ENCODE peak calls at places on chromosomes 4 and X, in six cellular contexts. X is cardiac fibroblast, G is AG04450, D is transverse colon, A is heart right ventricle, U is mucosa of descending colon. Q is an unnamed sample.

GRCh38 chr4:110637408-110638131 is 14.7 kb upstream of the PITX2 start:
- DNase-seq in X (no peak), G (no peak), D (no peak), A (no peak), U (no peak), Q (no peak)

GRCh38 chr4:142690764-142691163 is 155.3 kb downstream of the INPP4B start:
- DNase-seq in X (no peak), G (no peak), D (no peak), A (no peak), U (no peak), Q (no peak)

GRCh38 chr4:186010821-186011220 is 58.1 kb upstream of the TLR3 start:
- DNase-seq in X (no peak), G (no peak), D (no peak), A (no peak), U (no peak), Q (no peak)

GRCh38 chr4:73439991-73440390 is 4.0 kb downstream of the AFP start:
- DNase-seq in X (no peak), G (no peak), D (no peak), A (no peak), U (no peak), Q (no peak)

GRCh38 chrX:48458711-48459110 is 11.3 kb downstream of the SLC38A5 start:
- DNase-seq in X (no peak), G (no peak), D (no peak), A (peak; percentile 45), U (no peak), Q (peak; percentile 6)

GRCh38 chr4:54659213-54660144 is 1.7 kb downstream of the KIT start:
- DNase-seq in X (peak; percentile 18), G (no peak), D (no peak), A (no peak), U (no peak), Q (no peak)

GRCh38 chr4:156949373-156949814 is 22.2 kb downstream of the PDGFC start:
- DNase-seq in X (peak; percentile 84), G (no peak), D (no peak), A (no peak), U (no peak), Q (no peak)

GRCh38 chr4:76996445-76996844 is 46.9 kb downstream of the SEPTIN11 start:
- DNase-seq in X (no peak), G (no peak), D (no peak), A (no peak), U (no peak), Q (no peak)

GRCh38 chr4:73730292-73730691 is 10.1 kb upstream of the CXCL8 start:
- DNase-seq in X (no peak), G (no peak), D (no peak), A (no peak), U (no peak), Q (peak; percentile 70)

GRCh38 chrX:1587161-1587560 is 4.2 kb upstream of the AKAP17A start:
- DNase-seq in X (no peak), G (no peak), D (no peak), A (no peak), U (no peak), Q (no peak)

GRCh38 chr4:6945052-6945409 is 35.4 kb downstream of the TBC1D14 start:
- DNase-seq in X (no peak), G (no peak), D (no peak), A (no peak), U (no peak), Q (no peak)

GRCh38 chr4:70299643-70300042 is 35.1 kb upstream of the CABS1 start:
- DNase-seq in X (no peak), G (no peak), D (no peak), A (no peak), U (no peak), Q (no peak)

GRCh38 chr4:169615467-169616106 is 3.2 kb upstream of the NEK1 start:
- DNase-seq in X (no peak), G (no peak), D (no peak), A (no peak), U (no peak), Q (no peak)

GRCh38 chrX:125288343-125288742 is 31.3 kb upstream of the TEX13C start:
- DNase-seq in X (no peak), G (no peak), D (no peak), A (no peak), U (no peak), Q (no peak)

GRCh38 chr4:57504139-57504538 is 394.0 kb upstream of the IGFBP7 start:
- DNase-seq in X (no peak), G (no peak), D (no peak), A (no peak), U (no peak), Q (peak; percentile 89)

GRCh38 chr4:76830612-76831474 is 67.1 kb downstream of the SOWAHB start:
- DNase-seq in X (peak; percentile 88), G (peak; percentile 59), D (peak; percentile 79), A (no peak), U (peak; percentile 87), Q (peak; percentile 18)

DNA sequence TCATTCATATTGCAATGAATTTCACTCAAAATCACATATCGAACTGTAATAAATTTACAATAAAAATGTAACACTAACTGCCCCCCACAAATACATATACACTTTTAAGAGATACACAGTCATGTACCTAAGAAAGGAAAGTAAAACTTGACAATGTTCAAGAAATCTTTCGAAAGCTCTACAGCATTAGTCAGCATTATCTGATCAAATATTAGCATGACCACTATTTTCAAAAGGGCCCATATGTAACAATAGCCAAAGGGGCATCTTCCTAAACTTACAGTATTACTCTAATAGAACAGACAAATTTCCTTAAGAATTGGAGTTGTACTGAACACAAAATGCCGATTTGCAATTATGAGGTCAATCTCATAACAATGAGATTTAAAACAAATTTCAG is 51.8 kb downstream of the STX18 start:
- DNase-seq in X (no peak), G (no peak), D (no peak), A (no peak), U (no peak), Q (no peak)
- H3K4me3 ChIP-seq in X (no peak overlapping the region), G (no peak overlapping the region), D (no peak overlapping the region), A (no peak overlapping the region), U (no peak overlapping the region), Q (no peak overlapping the region)

DNA sequence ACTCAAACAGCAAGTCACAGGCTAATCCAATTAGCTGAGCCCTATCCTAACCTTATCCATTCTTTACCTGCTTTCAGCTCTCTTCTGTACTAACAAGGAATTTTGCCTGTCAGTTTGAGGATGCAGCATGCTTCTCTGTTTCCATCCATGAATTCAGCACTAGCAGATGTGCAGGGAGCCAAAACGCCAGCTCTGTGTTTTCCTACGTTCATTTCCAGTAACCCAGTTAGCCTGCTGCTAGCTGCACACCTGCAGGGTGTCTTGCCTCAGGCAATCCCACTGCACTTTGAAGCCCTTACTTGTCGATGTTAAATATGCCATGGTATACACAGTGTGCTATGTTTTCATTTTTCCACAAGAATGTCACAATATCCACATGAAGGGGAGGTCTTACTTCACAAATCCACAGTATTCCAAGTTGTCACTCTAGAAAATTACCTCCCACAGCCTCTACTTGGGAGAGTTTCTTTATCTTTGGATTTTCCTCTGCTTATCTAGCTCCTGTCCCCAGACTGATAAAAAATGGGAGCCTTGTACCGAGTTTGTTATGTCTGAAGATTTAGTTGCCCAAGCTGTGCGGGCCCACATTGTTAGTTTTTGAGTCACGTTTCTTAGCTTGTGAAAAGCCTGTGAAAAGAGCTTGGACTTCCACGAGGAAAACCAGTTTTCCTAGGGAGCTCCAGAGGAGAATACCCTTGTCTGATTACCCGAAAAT is 127.6 kb upstream of the HHIP start:
- DNase-seq in X (peak; percentile 25), G (no peak), D (no peak), A (no peak), U (no peak), Q (no peak)
- H3K4me3 ChIP-seq in X (no peak overlapping the region), G (no peak overlapping the region), D (no peak overlapping the region), A (no peak overlapping the region), U (no peak overlapping the region), Q (no peak overlapping the region)

GRCh38 chrX:39018526-39018925 is 217.3 kb downstream of the MID1IP1 start:
- DNase-seq in X (no peak), G (no peak), D (no peak), A (no peak), U (no peak), Q (no peak)

GRCh38 chrX:39020051-39020669 is 218.9 kb downstream of the MID1IP1 start:
- DNase-seq in X (no peak), G (no peak), D (no peak), A (no peak), U (peak; percentile 30), Q (no peak)

GRCh38 chrX:39017062-39017461 is 215.8 kb downstream of the MID1IP1 start:
- DNase-seq in X (no peak), G (no peak), D (no peak), A (no peak), U (no peak), Q (no peak)

GRCh38 chrX:39017716-39018115 is 216.5 kb downstream of the MID1IP1 start:
- DNase-seq in X (no peak), G (no peak), D (no peak), A (no peak), U (no peak), Q (no peak)

GRCh38 chrX:39022106-39022505 is 220.8 kb downstream of the MID1IP1 start:
- DNase-seq in X (no peak), G (no peak), D (no peak), A (no peak), U (no peak), Q (no peak)
- H3K4me3 ChIP-seq in X (no peak overlapping the region), G (no peak overlapping the region), D (no peak overlapping the region), A (no peak overlapping the region), U (no peak overlapping the region), Q (no peak overlapping the region)

GRCh38 chr4:172998527-172999469 is 169.8 kb upstream of the GALNT7 start:
- DNase-seq in X (peak; percentile 81), G (no peak), D (no peak), A (no peak), U (peak; percentile 21), Q (peak; percentile 36)
- H3K4me3 ChIP-seq in X (no peak overlapping the region), G (no peak overlapping the region), D (no peak overlapping the region), A (no peak overlapping the region), U (no peak overlapping the region), Q (no peak overlapping the region)

DNA sequence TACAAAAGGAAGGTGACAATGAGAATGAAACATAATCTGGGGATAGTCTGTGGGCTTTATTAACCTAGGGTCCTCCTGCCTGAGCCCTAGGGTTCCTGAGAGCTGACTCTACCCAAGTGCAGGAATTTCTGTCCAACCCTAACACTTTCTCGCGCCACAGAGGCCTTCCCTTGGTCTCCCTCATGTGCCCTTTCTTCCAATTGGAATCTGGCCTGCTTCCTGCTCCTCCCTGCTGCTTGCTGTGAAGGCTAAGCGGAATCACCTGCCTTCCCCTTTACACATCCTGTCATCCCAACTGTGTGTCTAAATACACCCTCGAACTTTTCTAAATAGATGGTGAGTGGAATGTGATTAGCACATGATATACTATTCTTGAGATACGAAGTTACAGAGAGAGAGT is 5.9 kb downstream of the MAGEA11 start:
- DNase-seq in X (no peak), G (no peak), D (peak; percentile 52), A (no peak), U (peak; percentile 71), Q (no peak)
- H3K4me3 ChIP-seq in X (no peak overlapping the region), G (no peak overlapping the region), D (no peak overlapping the region), A (no peak overlapping the region), U (no peak overlapping the region), Q (no peak overlapping the region)

DNA sequence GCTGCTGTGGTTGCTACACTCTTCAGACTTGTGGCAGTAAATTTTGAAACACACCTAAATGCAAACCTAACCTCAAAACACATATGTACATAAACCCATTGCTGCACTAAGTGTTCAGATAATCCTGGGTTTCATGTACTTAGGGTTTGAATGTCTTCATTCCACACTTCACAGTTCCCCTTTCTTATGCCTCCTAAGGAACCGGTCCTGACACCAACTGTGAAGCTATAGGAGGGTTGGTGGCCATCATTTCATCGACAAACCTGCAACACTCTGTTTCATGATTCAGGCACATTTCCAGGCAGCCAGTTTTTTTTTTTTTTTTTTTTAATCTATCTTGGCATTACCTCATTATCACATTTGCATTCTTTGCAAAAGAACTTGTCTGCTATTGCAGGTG is 3.2 kb downstream of the STOX2 start:
- DNase-seq in X (no peak), G (no peak), D (no peak), A (no peak), U (no peak), Q (no peak)
- H3K4me3 ChIP-seq in X (no peak overlapping the region), G (no peak overlapping the region), D (no peak overlapping the region), A (peak overlapping the region; percentile 74), U (no peak overlapping the region), Q (no peak overlapping the region)